ENCODE peak calls at places on chromosomes 7 and 10, in four cellular contexts. Y is nephron progenitor cell; U is stimulated activated CD4-positive, alpha-beta T cell treated with anti-CD3 and anti-CD28 coated beads, Interleukin-4, amount 100 ng/mL, for 4 hours; J is heart left ventricle. G is an unnamed sample.

GRCh38 chr7:936131-937054 is 18.1 kb downstream of the ADAP1 start:
- DNase-seq in Y (no peak), U (no peak), J (peak), G (peak)

GRCh38 chr7:28835800-28836199 is 122.3 kb downstream of the TRIL start:
- DNase-seq in Y (no peak), U (no peak), J (no peak), G (no peak)

GRCh38 chr7:68787586-68787985 is 810.7 kb upstream of the AUTS2 start:
- DNase-seq in Y (peak), U (no peak), J (no peak), G (no peak)

GRCh38 chr10:1209355-1209979 is 153.3 kb downstream of the WDR37 start:
- DNase-seq in Y (no peak), U (no peak), J (no peak), G (no peak)

GRCh38 chr10:86033581-86033980 is 333.0 kb downstream of the GRID1 start:
- DNase-seq in Y (no peak), U (no peak), J (no peak), G (no peak)

GRCh38 chr7:141369422-141369821 is 181.8 kb upstream of the AGK start:
- DNase-seq in Y (no peak), U (no peak), J (peak), G (no peak)

GRCh38 chr7:137916980-137917645 is 70.3 kb upstream of the DGKI start:
- DNase-seq in Y (no peak), U (no peak), J (no peak), G (no peak)

GRCh38 chr7:141231018-141231792 is 157.3 kb downstream of the TMEM178B start:
- DNase-seq in Y (peak), U (no peak), J (no peak), G (no peak)

GRCh38 chr10:96292971-96293909 is 11.0 kb upstream of the DNTT start:
- DNase-seq in Y (peak), U (no peak), J (no peak), G (no peak)

GRCh38 chr7:121302214-121302745 is 26.5 kb upstream of the WNT16 start:
- DNase-seq in Y (no peak), U (no peak), J (no peak), G (no peak)

GRCh38 chr7:145016068-145016467 is 180.2 kb upstream of the TPK1 start:
- DNase-seq in Y (no peak), U (no peak), J (no peak), G (no peak)

GRCh38 chr10:90579602-90580242 is 278.1 kb downstream of the HTR7 start:
- DNase-seq in Y (no peak), U (no peak), J (no peak), G (no peak)

GRCh38 chr10:87550741-87551140 is 46.0 kb downstream of the MINPP1 start:
- DNase-seq in Y (no peak), U (no peak), J (no peak), G (no peak)

GRCh38 chr10:123720536-123720935 is 54.4 kb downstream of the GPR26 start:
- DNase-seq in Y (no peak), U (no peak), J (no peak), G (no peak)

GRCh38 chr10:4801405-4801804 is 24.6 kb upstream of the AKR1E2 start:
- DNase-seq in Y (no peak), U (no peak), J (no peak), G (no peak)

GRCh38 chr7:65798111-65799075 is 74.5 kb upstream of the VKORC1L1 start:
- DNase-seq in Y (no peak), U (no peak), J (no peak), G (no peak)

GRCh38 chr10:97171001-97171400 is 14.8 kb downstream of the SLIT1 start:
- DNase-seq in Y (no peak), U (no peak), J (no peak), G (no peak)

GRCh38 chr10:47255033-47255813 is 44.8 kb upstream of the GDF10 start:
- DNase-seq in Y (no peak), U (no peak), J (no peak), G (no peak)